ENCODE peak calls at places on chromosomes 13 and 19, in four cellular contexts. A, X, K and W are unnamed samples.

GRCh38 chr13:32203736-32204135 is 111.4 kb downstream of the ZAR1L start:
- DNase-seq in K (no peak), X (no peak), A (no peak), W (no peak)

GRCh38 chr13:27853871-27854270 is 61.6 kb downstream of the GSX1 start:
- DNase-seq in K (no peak), X (peak), A (no peak), W (no peak)

GRCh38 chr13:114102521-114103288 is 29.7 kb downstream of the RASA3 start:
- DNase-seq in A (no peak), K (no peak), X (no peak), W (no peak)

GRCh38 chr19:2058570-2059421 is 7.8 kb upstream of the MKNK2 start:
- DNase-seq in X (no peak), A (no peak), K (no peak), W (no peak)

GRCh38 chr13:112194167-112194530 is 127.2 kb downstream of the SOX1 start:
- DNase-seq in A (no peak), X (no peak), K (no peak), W (no peak)

GRCh38 chr13:82675024-82675423 is 1207.2 kb downstream of the SLITRK1 start:
- DNase-seq in A (no peak), X (no peak), K (no peak), W (no peak)

GRCh38 chr13:110402301-110403069 is 95.4 kb downstream of the COL4A2 start:
- DNase-seq in K (no peak), X (no peak), A (no peak), W (no peak)

GRCh38 chr13:80894930-80895329 is 554.0 kb upstream of the SPRY2 start:
- DNase-seq in K (no peak), X (no peak), A (no peak), W (no peak)

GRCh38 chr19:20315543-20315942 is 148.5 kb downstream of the ZNF486 start:
- DNase-seq in A (no peak), K (no peak), X (no peak), W (no peak)

GRCh38 chr19:18863843-18864362 is 32.1 kb downstream of the CERS1 start:
- DNase-seq in X (no peak), A (no peak), K (no peak), W (no peak)

GRCh38 chr19:1130801-1131717 is 27.3 kb downstream of the GPX4 start:
- DNase-seq in K (no peak), A (peak), X (no peak), W (peak)

GRCh38 chr13:80259159-80259558 is 81.8 kb downstream of the SPRY2 start:
- DNase-seq in K (no peak), A (no peak), X (no peak), W (no peak)

GRCh38 chr13:74288361-74288911 is 154.2 kb upstream of the KLF12 start:
- DNase-seq in K (no peak), A (peak), X (no peak), W (no peak)

GRCh38 chr13:31528176-31528575 is 211.2 kb upstream of the RXFP2 start:
- DNase-seq in K (no peak), A (no peak), X (no peak), W (no peak)

GRCh38 chr13:45925151-45925550 is 73.6 kb upstream of the SIAH3 start:
- DNase-seq in X (no peak), K (no peak), A (no peak), W (peak)

GRCh38 chr19:35268546-35269424 is at the start of gene USF2:
- DNase-seq in K (peak), X (peak), A (peak), W (peak)

GRCh38 chr13:98303858-98304257 is 126.8 kb upstream of the RNF113B start:
- DNase-seq in A (no peak), K (no peak), X (no peak), W (no peak)

GRCh38 chr13:109836629-109837607 is 50.5 kb upstream of the IRS2 start:
- DNase-seq in X (no peak), A (no peak), K (no peak), W (no peak)

GRCh38 chr13:112814905-112815585 is 125.2 kb downstream of the ATP11A start:
- DNase-seq in K (no peak), A (no peak), X (peak), W (no peak)

GRCh38 chr13:114256547-114256946 is 21.9 kb downstream of the CDC16 start:
- DNase-seq in K (no peak), A (no peak), X (no peak), W (peak)

GRCh38 chr13:65959305-65959704 is 1270.8 kb downstream of the PCDH9 start:
- DNase-seq in X (no peak), K (no peak), A (no peak), W (no peak)

GRCh38 chr19:13668964-13669363 is 95.4 kb upstream of the MRI1 start:
- DNase-seq in A (no peak), K (no peak), X (no peak), W (no peak)

GRCh38 chr19:50822661-50823208 is 852 bp downstream of the KLK1 start:
- DNase-seq in X (no peak), K (no peak), A (no peak), W (no peak)